ENCODE peak calls at places on chromosome 18, in nine cellular contexts. R, Z, X, Q, V, F, G, B and W are unnamed samples.

GRCh38 chr18:68083131-68083530 is 566.6 kb upstream of the DSEL start:
- DNase-seq in R (no peak), G (no peak), F (no peak), B (no peak), Q (no peak), V (no peak), Z (no peak), X (peak), W (no peak)

GRCh38 chr18:35345950-35346349 is 1.7 kb upstream of the ZNF24 start:
- DNase-seq in R (no peak), F (no peak), G (no peak), B (no peak), X (no peak), V (no peak), Z (no peak), Q (no peak), W (no peak)

GRCh38 chr18:38545071-38545470 is 979.5 kb upstream of the CELF4 start:
- DNase-seq in Q (no peak), B (no peak), R (no peak), G (no peak), F (no peak), X (no peak), V (no peak), Z (no peak), W (no peak)

GRCh38 chr18:36297419-36298112 is at the start of gene FHOD3:
- DNase-seq in G (peak), R (peak), X (peak), Z (no peak), Q (peak), V (peak), B (no peak), F (no peak), W (no peak)

GRCh38 chr18:46411862-46412690 is 244.9 kb downstream of the LOXHD1 start:
- DNase-seq in B (no peak), V (no peak), G (no peak), F (peak), X (peak), Z (no peak), R (no peak), Q (no peak), W (no peak)

GRCh38 chr18:61893304-61893970 is 630 bp upstream of the RNF152 start:
- DNase-seq in R (peak), B (no peak), V (peak), Z (no peak), Q (peak), G (peak), F (no peak), X (peak), W (no peak)

GRCh38 chr18:53567935-53568574 is 656.4 kb downstream of the MBD2 start:
- DNase-seq in F (peak), G (no peak), X (peak), B (no peak), V (peak), Z (peak), Q (peak), R (no peak), W (no peak)

GRCh38 chr18:47263197-47263827 is 11.9 kb upstream of the SKOR2 start:
- DNase-seq in V (no peak), G (no peak), B (no peak), Q (peak), F (no peak), X (no peak), Z (no peak), R (no peak), W (no peak)

GRCh38 chr18:77113361-77114069 is 19.1 kb downstream of the MBP start:
- DNase-seq in Q (no peak), G (no peak), R (peak), F (no peak), Z (no peak), V (no peak), X (no peak), B (no peak), W (no peak)

GRCh38 chr18:74715306-74715705 is 117.6 kb downstream of the ZNF407 start:
- DNase-seq in R (no peak), G (peak), B (no peak), F (no peak), X (no peak), Z (no peak), V (no peak), Q (no peak), W (no peak)

GRCh38 chr18:43692291-43692690 is 415.0 kb upstream of the SYT4 start:
- DNase-seq in V (no peak), Q (no peak), R (no peak), Z (peak), G (no peak), F (peak), X (peak), B (no peak), W (no peak)

GRCh38 chr18:32267463-32267862 is 77.6 kb downstream of the MEP1B start:
- DNase-seq in V (no peak), X (no peak), B (no peak), Q (no peak), G (no peak), F (no peak), R (no peak), Z (no peak), W (no peak)

GRCh38 chr18:12907258-12907925 is 23.4 kb upstream of the PTPN2 start:
- DNase-seq in G (no peak), F (no peak), Q (no peak), Z (no peak), R (no peak), B (no peak), X (peak), V (no peak), W (no peak)

GRCh38 chr18:74840492-74841167 is 243.0 kb downstream of the ZNF407 start:
- DNase-seq in B (no peak), X (peak), Q (peak), V (peak), Z (no peak), F (peak), G (no peak), R (no peak), W (no peak)

GRCh38 chr18:11741505-11742145 is 52.6 kb downstream of the GNAL start:
- DNase-seq in G (no peak), V (peak), Q (peak), B (no peak), X (no peak), R (no peak), Z (no peak), F (no peak), W (no peak)

GRCh38 chr18:44036500-44036899 is 644.2 kb upstream of the SETBP1 start:
- DNase-seq in Z (no peak), X (no peak), B (no peak), V (no peak), G (no peak), Q (no peak), F (no peak), R (no peak), W (no peak)

GRCh38 chr18:25826823-25827617 is 263.4 kb downstream of the SS18 start:
- DNase-seq in Z (no peak), X (peak), R (no peak), B (no peak), G (no peak), V (no peak), F (no peak), Q (peak), W (no peak)

GRCh38 chr18:47795448-47795843 is 135.0 kb downstream of the SMAD2 start:
- DNase-seq in Q (no peak), X (no peak), V (no peak), Z (no peak), F (no peak), B (no peak), R (no peak), G (no peak), W (no peak)

GRCh38 chr18:76412818-76413565 is 82.0 kb downstream of the ZNF516 start:
- DNase-seq in R (no peak), V (no peak), Q (peak), G (no peak), F (no peak), X (peak), B (no peak), Z (no peak), W (no peak)

GRCh38 chr18:48840491-48840877 is 110.3 kb downstream of the SMAD7 start:
- DNase-seq in Q (no peak), V (no peak), X (no peak), Z (no peak), R (peak), G (peak), F (no peak), B (no peak), W (no peak)

GRCh38 chr18:7778181-7778580 is 211.1 kb downstream of the PTPRM start:
- DNase-seq in B (no peak), F (no peak), R (no peak), Z (peak), Q (peak), X (peak), G (no peak), V (no peak), W (no peak)

GRCh38 chr18:36501100-36501499 is 203.6 kb downstream of the FHOD3 start:
- DNase-seq in V (no peak), B (no peak), G (no peak), X (no peak), Q (no peak), F (no peak), R (no peak), Z (no peak), W (no peak)

GRCh38 chr18:55419132-55419938 is 168.7 kb downstream of the TCF4 start:
- DNase-seq in B (no peak), R (no peak), Q (no peak), V (no peak), F (no peak), G (no peak), Z (no peak), X (peak), W (no peak)

GRCh38 chr18:58784601-58785137 is 80.0 kb upstream of the ZNF532 start:
- DNase-seq in R (peak), X (peak), G (no peak), Q (no peak), B (no peak), Z (no peak), V (no peak), F (no peak), W (no peak)